ENCODE peak calls at places on chromosomes 13 and 19, in five cellular contexts. One of them, this sample, is unnamed.

GRCh38 chr13:50202485-50202884 is 187.2 kb downstream of the KCNRG start:
- DNase-seq in HCEC 1CT: no peak
- DNase-seq in epithelial cell of esophagus: no peak
- DNase-seq in effector CD4-positive, alpha-beta T cell: no peak
- DNase-seq in activated CD4-positive, alpha-beta T cell treated with anti-CD3 and anti-CD28 coated beads, Interleukin-2, amount 50 U/mL, for 24 hours: no peak
- DNase-seq in this sample: no peak

GRCh38 chr13:91133941-91134772 is 213.3 kb upstream of the MIR17HG start:
- DNase-seq in HCEC 1CT: peak
- DNase-seq in epithelial cell of esophagus: peak
- DNase-seq in effector CD4-positive, alpha-beta T cell: no peak
- DNase-seq in activated CD4-positive, alpha-beta T cell treated with anti-CD3 and anti-CD28 coated beads, Interleukin-2, amount 50 U/mL, for 24 hours: peak
- DNase-seq in this sample: peak

GRCh38 chr19:57010541-57010940 is 109.2 kb upstream of the USP29 start:
- DNase-seq in HCEC 1CT: no peak
- DNase-seq in epithelial cell of esophagus: no peak
- DNase-seq in effector CD4-positive, alpha-beta T cell: no peak
- DNase-seq in activated CD4-positive, alpha-beta T cell treated with anti-CD3 and anti-CD28 coated beads, Interleukin-2, amount 50 U/mL, for 24 hours: no peak
- DNase-seq in this sample: no peak

GRCh38 chr19:14081797-14082674 is 3.5 kb downstream of the C19orf67 start:
- DNase-seq in HCEC 1CT: no peak
- DNase-seq in epithelial cell of esophagus: peak
- DNase-seq in effector CD4-positive, alpha-beta T cell: no peak
- DNase-seq in activated CD4-positive, alpha-beta T cell treated with anti-CD3 and anti-CD28 coated beads, Interleukin-2, amount 50 U/mL, for 24 hours: no peak
- DNase-seq in this sample: peak

GRCh38 chr13:113548778-113549621 is 35.6 kb upstream of the TFDP1 start:
- DNase-seq in HCEC 1CT: no peak
- DNase-seq in epithelial cell of esophagus: no peak
- DNase-seq in effector CD4-positive, alpha-beta T cell: no peak
- DNase-seq in activated CD4-positive, alpha-beta T cell treated with anti-CD3 and anti-CD28 coated beads, Interleukin-2, amount 50 U/mL, for 24 hours: no peak
- DNase-seq in this sample: no peak

GRCh38 chr19:43430142-43430710 is 15.5 kb downstream of the TEX101 start:
- DNase-seq in HCEC 1CT: no peak
- DNase-seq in epithelial cell of esophagus: peak
- DNase-seq in effector CD4-positive, alpha-beta T cell: no peak
- DNase-seq in activated CD4-positive, alpha-beta T cell treated with anti-CD3 and anti-CD28 coated beads, Interleukin-2, amount 50 U/mL, for 24 hours: no peak
- DNase-seq in this sample: no peak

GRCh38 chr19:4089400-4089908 is 22.8 kb upstream of the ZBTB7A start:
- DNase-seq in HCEC 1CT: no peak
- DNase-seq in epithelial cell of esophagus: no peak
- DNase-seq in effector CD4-positive, alpha-beta T cell: peak
- DNase-seq in activated CD4-positive, alpha-beta T cell treated with anti-CD3 and anti-CD28 coated beads, Interleukin-2, amount 50 U/mL, for 24 hours: no peak
- DNase-seq in this sample: no peak

GRCh38 chr13:101785858-101786257 is 333.4 kb downstream of the ITGBL1 start:
- DNase-seq in HCEC 1CT: peak
- DNase-seq in epithelial cell of esophagus: peak
- DNase-seq in effector CD4-positive, alpha-beta T cell: no peak
- DNase-seq in activated CD4-positive, alpha-beta T cell treated with anti-CD3 and anti-CD28 coated beads, Interleukin-2, amount 50 U/mL, for 24 hours: no peak
- DNase-seq in this sample: peak

GRCh38 chr13:110638814-110639806 is 23.8 kb downstream of the NAXD start:
- DNase-seq in HCEC 1CT: no peak
- DNase-seq in epithelial cell of esophagus: no peak
- DNase-seq in effector CD4-positive, alpha-beta T cell: no peak
- DNase-seq in activated CD4-positive, alpha-beta T cell treated with anti-CD3 and anti-CD28 coated beads, Interleukin-2, amount 50 U/mL, for 24 hours: no peak
- DNase-seq in this sample: no peak

GRCh38 chr19:7377196-7377595 is 28.5 kb downstream of the ARHGEF18 start:
- DNase-seq in HCEC 1CT: no peak
- DNase-seq in epithelial cell of esophagus: no peak
- DNase-seq in effector CD4-positive, alpha-beta T cell: no peak
- DNase-seq in activated CD4-positive, alpha-beta T cell treated with anti-CD3 and anti-CD28 coated beads, Interleukin-2, amount 50 U/mL, for 24 hours: no peak
- DNase-seq in this sample: no peak

GRCh38 chr19:17680235-17680722 is 7.9 kb downstream of the UNC13A start:
- DNase-seq in HCEC 1CT: peak
- DNase-seq in epithelial cell of esophagus: peak
- DNase-seq in effector CD4-positive, alpha-beta T cell: no peak
- DNase-seq in activated CD4-positive, alpha-beta T cell treated with anti-CD3 and anti-CD28 coated beads, Interleukin-2, amount 50 U/mL, for 24 hours: no peak
- DNase-seq in this sample: peak

GRCh38 chr19:19176950-19177349 is 6.9 kb upstream of the MEF2B start:
- DNase-seq in HCEC 1CT: no peak
- DNase-seq in epithelial cell of esophagus: no peak
- DNase-seq in effector CD4-positive, alpha-beta T cell: no peak
- DNase-seq in activated CD4-positive, alpha-beta T cell treated with anti-CD3 and anti-CD28 coated beads, Interleukin-2, amount 50 U/mL, for 24 hours: no peak
- DNase-seq in this sample: no peak

GRCh38 chr19:751501-752341 is 809 bp downstream of the MISP start:
- DNase-seq in HCEC 1CT: peak
- DNase-seq in epithelial cell of esophagus: peak
- DNase-seq in effector CD4-positive, alpha-beta T cell: no peak
- DNase-seq in activated CD4-positive, alpha-beta T cell treated with anti-CD3 and anti-CD28 coated beads, Interleukin-2, amount 50 U/mL, for 24 hours: no peak
- DNase-seq in this sample: peak

GRCh38 chr19:22623841-22624221 is 10.3 kb upstream of the ZNF492 start:
- DNase-seq in HCEC 1CT: no peak
- DNase-seq in epithelial cell of esophagus: no peak
- DNase-seq in effector CD4-positive, alpha-beta T cell: no peak
- DNase-seq in activated CD4-positive, alpha-beta T cell treated with anti-CD3 and anti-CD28 coated beads, Interleukin-2, amount 50 U/mL, for 24 hours: no peak
- DNase-seq in this sample: no peak

GRCh38 chr13:72645521-72645920 is 81.9 kb downstream of the MZT1 start:
- DNase-seq in HCEC 1CT: no peak
- DNase-seq in epithelial cell of esophagus: no peak
- DNase-seq in effector CD4-positive, alpha-beta T cell: no peak
- DNase-seq in activated CD4-positive, alpha-beta T cell treated with anti-CD3 and anti-CD28 coated beads, Interleukin-2, amount 50 U/mL, for 24 hours: no peak
- DNase-seq in this sample: no peak

GRCh38 chr19:43738780-43739211 is 16.0 kb downstream of the SMG9 start:
- DNase-seq in HCEC 1CT: no peak
- DNase-seq in epithelial cell of esophagus: no peak
- DNase-seq in effector CD4-positive, alpha-beta T cell: no peak
- DNase-seq in activated CD4-positive, alpha-beta T cell treated with anti-CD3 and anti-CD28 coated beads, Interleukin-2, amount 50 U/mL, for 24 hours: no peak
- DNase-seq in this sample: no peak

GRCh38 chr19:49224856-49225255 is 67.3 kb downstream of the TRPM4 start:
- DNase-seq in HCEC 1CT: peak
- DNase-seq in epithelial cell of esophagus: peak
- DNase-seq in effector CD4-positive, alpha-beta T cell: no peak
- DNase-seq in activated CD4-positive, alpha-beta T cell treated with anti-CD3 and anti-CD28 coated beads, Interleukin-2, amount 50 U/mL, for 24 hours: no peak
- DNase-seq in this sample: peak

GRCh38 chr19:351976-352625 is 7.5 kb upstream of the MIER2 start:
- DNase-seq in HCEC 1CT: no peak
- DNase-seq in epithelial cell of esophagus: no peak
- DNase-seq in effector CD4-positive, alpha-beta T cell: no peak
- DNase-seq in activated CD4-positive, alpha-beta T cell treated with anti-CD3 and anti-CD28 coated beads, Interleukin-2, amount 50 U/mL, for 24 hours: no peak
- DNase-seq in this sample: no peak

GRCh38 chr19:41426952-41427646 is at the start of gene B3GNT8:
- DNase-seq in HCEC 1CT: no peak
- DNase-seq in epithelial cell of esophagus: peak
- DNase-seq in effector CD4-positive, alpha-beta T cell: no peak
- DNase-seq in activated CD4-positive, alpha-beta T cell treated with anti-CD3 and anti-CD28 coated beads, Interleukin-2, amount 50 U/mL, for 24 hours: peak
- DNase-seq in this sample: peak

GRCh38 chr13:98523455-98524102 is 53.3 kb downstream of the STK24 start:
- DNase-seq in HCEC 1CT: no peak
- DNase-seq in epithelial cell of esophagus: no peak
- DNase-seq in effector CD4-positive, alpha-beta T cell: no peak
- DNase-seq in activated CD4-positive, alpha-beta T cell treated with anti-CD3 and anti-CD28 coated beads, Interleukin-2, amount 50 U/mL, for 24 hours: no peak
- DNase-seq in this sample: no peak

GRCh38 chr19:35048911-35049411 is 7.4 kb downstream of the HPN start:
- DNase-seq in HCEC 1CT: no peak
- DNase-seq in epithelial cell of esophagus: no peak
- DNase-seq in effector CD4-positive, alpha-beta T cell: no peak
- DNase-seq in activated CD4-positive, alpha-beta T cell treated with anti-CD3 and anti-CD28 coated beads, Interleukin-2, amount 50 U/mL, for 24 hours: no peak
- DNase-seq in this sample: no peak

GRCh38 chr19:16336571-16336970 is 11.9 kb downstream of the KLF2 start:
- DNase-seq in HCEC 1CT: no peak
- DNase-seq in epithelial cell of esophagus: no peak
- DNase-seq in effector CD4-positive, alpha-beta T cell: no peak
- DNase-seq in activated CD4-positive, alpha-beta T cell treated with anti-CD3 and anti-CD28 coated beads, Interleukin-2, amount 50 U/mL, for 24 hours: no peak
- DNase-seq in this sample: no peak

GRCh38 chr19:11387154-11388034 is 3.3 kb upstream of the EPOR start:
- DNase-seq in HCEC 1CT: no peak
- DNase-seq in epithelial cell of esophagus: no peak
- DNase-seq in effector CD4-positive, alpha-beta T cell: no peak
- DNase-seq in activated CD4-positive, alpha-beta T cell treated with anti-CD3 and anti-CD28 coated beads, Interleukin-2, amount 50 U/mL, for 24 hours: no peak
- DNase-seq in this sample: no peak

GRCh38 chr19:29045708-29046107 is 167.2 kb downstream of the UQCRFS1 start:
- DNase-seq in HCEC 1CT: no peak
- DNase-seq in epithelial cell of esophagus: no peak
- DNase-seq in effector CD4-positive, alpha-beta T cell: no peak
- DNase-seq in activated CD4-positive, alpha-beta T cell treated with anti-CD3 and anti-CD28 coated beads, Interleukin-2, amount 50 U/mL, for 24 hours: no peak
- DNase-seq in this sample: no peak

GRCh38 chr13:19152403-19152802 is 29.2 kb downstream of the TUBA3C start:
- DNase-seq in HCEC 1CT: no peak
- DNase-seq in epithelial cell of esophagus: no peak
- DNase-seq in effector CD4-positive, alpha-beta T cell: no peak
- DNase-seq in activated CD4-positive, alpha-beta T cell treated with anti-CD3 and anti-CD28 coated beads, Interleukin-2, amount 50 U/mL, for 24 hours: no peak
- DNase-seq in this sample: no peak

GRCh38 chr19:1354496-1355257 is 29.0 kb upstream of the NDUFS7 start:
- DNase-seq in HCEC 1CT: peak
- DNase-seq in epithelial cell of esophagus: peak
- DNase-seq in effector CD4-positive, alpha-beta T cell: peak
- DNase-seq in activated CD4-positive, alpha-beta T cell treated with anti-CD3 and anti-CD28 coated beads, Interleukin-2, amount 50 U/mL, for 24 hours: peak
- DNase-seq in this sample: peak

GRCh38 chr19:7251502-7251901 is 42.7 kb downstream of the INSR start:
- DNase-seq in HCEC 1CT: no peak
- DNase-seq in epithelial cell of esophagus: no peak
- DNase-seq in effector CD4-positive, alpha-beta T cell: no peak
- DNase-seq in activated CD4-positive, alpha-beta T cell treated with anti-CD3 and anti-CD28 coated beads, Interleukin-2, amount 50 U/mL, for 24 hours: no peak
- DNase-seq in this sample: no peak

GRCh38 chr19:12840091-12841079 is 2.1 kb downstream of the MAST1 start:
- DNase-seq in HCEC 1CT: peak
- DNase-seq in epithelial cell of esophagus: peak
- DNase-seq in effector CD4-positive, alpha-beta T cell: no peak
- DNase-seq in activated CD4-positive, alpha-beta T cell treated with anti-CD3 and anti-CD28 coated beads, Interleukin-2, amount 50 U/mL, for 24 hours: no peak
- DNase-seq in this sample: peak

GRCh38 chr13:113417008-113417735 is 36.1 kb downstream of the ADPRHL1 start:
- DNase-seq in HCEC 1CT: no peak
- DNase-seq in epithelial cell of esophagus: no peak
- DNase-seq in effector CD4-positive, alpha-beta T cell: no peak
- DNase-seq in activated CD4-positive, alpha-beta T cell treated with anti-CD3 and anti-CD28 coated beads, Interleukin-2, amount 50 U/mL, for 24 hours: no peak
- DNase-seq in this sample: no peak

GRCh38 chr19:3253270-3253669 is 28.8 kb downstream of the CELF5 start:
- DNase-seq in HCEC 1CT: peak
- DNase-seq in epithelial cell of esophagus: no peak
- DNase-seq in effector CD4-positive, alpha-beta T cell: no peak
- DNase-seq in activated CD4-positive, alpha-beta T cell treated with anti-CD3 and anti-CD28 coated beads, Interleukin-2, amount 50 U/mL, for 24 hours: no peak
- DNase-seq in this sample: no peak

This sample was measured in bronchial epithelial cell.